ENCODE peak calls at places on chromosomes 12 and 14, in nine cellular contexts. I, S, M, W, Y, H, N, F and U are unnamed samples.

GRCh38 chr14:89186850-89187376 is 230.1 kb downstream of the FOXN3 start:
- DNase-seq in I (no peak), S (no peak), M (peak), W (peak), Y (no peak), H (no peak), N (no peak), F (no peak), U (no peak)

GRCh38 chr12:2285462-2285861 is 232.7 kb downstream of the CACNA1C start:
- DNase-seq in I (no peak), S (no peak), M (no peak), W (no peak), Y (no peak), H (no peak), N (no peak), F (no peak), U (no peak)

GRCh38 chr12:99435095-99435791 is 212.3 kb upstream of the GARIN6 start:
- DNase-seq in I (no peak), S (no peak), M (no peak), W (no peak), Y (no peak), H (no peak), N (no peak), F (no peak), U (no peak)

GRCh38 chr12:90682398-90682797 is 272.6 kb downstream of the CCER1 start:
- DNase-seq in I (no peak), S (no peak), M (peak), W (peak), Y (no peak), H (no peak), N (no peak), F (no peak), U (no peak)

GRCh38 chr14:77541905-77542304 is 43.3 kb upstream of the ISM2 start:
- DNase-seq in I (no peak), S (no peak), M (no peak), W (no peak), Y (no peak), H (no peak), N (no peak), F (no peak), U (no peak)

GRCh38 chr12:14417717-14418116 is 52.2 kb downstream of the ATF7IP start:
- DNase-seq in I (no peak), S (peak), M (peak), W (peak), Y (peak), H (no peak), N (peak), F (peak), U (no peak)

GRCh38 chr14:83342590-83342989 is 1808.9 kb upstream of the SEL1L start:
- DNase-seq in I (no peak), S (no peak), M (no peak), W (no peak), Y (no peak), H (no peak), N (no peak), F (peak), U (no peak)

GRCh38 chr14:61894452-61895077 is 132.3 kb downstream of the SNAPC1 start:
- DNase-seq in I (peak), S (peak), M (peak), W (peak), Y (no peak), H (peak), N (peak), F (peak), U (peak)

GRCh38 chr12:81797100-81797499 is 38.0 kb upstream of the PPFIA2 start:
- DNase-seq in I (no peak), S (no peak), M (peak), W (no peak), Y (no peak), H (no peak), N (no peak), F (no peak), U (no peak)

GRCh38 chr12:1546931-1547640 is 47.3 kb downstream of the FBXL14 start:
- DNase-seq in I (no peak), S (no peak), M (no peak), W (no peak), Y (no peak), H (no peak), N (no peak), F (no peak), U (no peak)

GRCh38 chr12:28781671-28782652 is 367.1 kb upstream of the FAR2 start:
- DNase-seq in I (no peak), S (no peak), M (no peak), W (no peak), Y (no peak), H (no peak), N (no peak), F (no peak), U (no peak)

GRCh38 chr12:108696111-108696995 is 35.0 kb downstream of the CORO1C start:
- DNase-seq in I (no peak), S (no peak), M (peak), W (peak), Y (peak), H (peak), N (peak), F (no peak), U (no peak)

GRCh38 chr12:104692335-104693218 is 235.8 kb downstream of the CHST11 start:
- DNase-seq in I (no peak), S (no peak), M (no peak), W (no peak), Y (no peak), H (no peak), N (no peak), F (no peak), U (no peak)

GRCh38 chr12:15522574-15523187 is 200.4 kb downstream of the PTPRO start:
- DNase-seq in I (no peak), S (no peak), M (peak), W (peak), Y (no peak), H (peak), N (no peak), F (no peak), U (no peak)

GRCh38 chr14:104792945-104793702 is 2.4 kb downstream of the AKT1 start:
- DNase-seq in I (no peak), S (no peak), M (no peak), W (no peak), Y (no peak), H (no peak), N (no peak), F (no peak), U (no peak)
- TF ChIP-seq CTCF in I (no peak), S (no peak), M (peak), W (no peak), Y (no peak), H (no peak), N (no peak), F (no peak), U (peak)

GRCh38 chr12:114167431-114167830 is 201.3 kb upstream of the RBM19 start:
- DNase-seq in I (no peak), S (no peak), M (peak), W (peak), Y (no peak), H (no peak), N (no peak), F (no peak), U (no peak)

GRCh38 chr12:114166360-114166759 is 200.2 kb upstream of the RBM19 start:
- DNase-seq in I (no peak), S (peak), M (peak), W (peak), Y (peak), H (no peak), N (peak), F (no peak), U (peak)

GRCh38 chr12:114168061-114168460 is 201.9 kb upstream of the RBM19 start:
- DNase-seq in I (no peak), S (no peak), M (no peak), W (peak), Y (no peak), H (no peak), N (no peak), F (no peak), U (no peak)

GRCh38 chr12:114164354-114164753 is 198.2 kb upstream of the RBM19 start:
- DNase-seq in I (no peak), S (no peak), M (no peak), W (no peak), Y (no peak), H (no peak), N (no peak), F (no peak), U (no peak)

GRCh38 chr12:114165921-114166320 is 199.8 kb upstream of the RBM19 start:
- DNase-seq in I (no peak), S (no peak), M (no peak), W (no peak), Y (no peak), H (no peak), N (no peak), F (no peak), U (no peak)
- TF ChIP-seq CTCF in I (no peak), S (no peak), M (no peak), W (no peak), Y (no peak), H (no peak), N (no peak), F (no peak), U (no peak)

GRCh38 chr12:3746758-3747157 is 6.2 kb downstream of the CRACR2A start:
- DNase-seq in I (no peak), S (no peak), M (no peak), W (no peak), Y (no peak), H (no peak), N (no peak), F (no peak), U (no peak)

GRCh38 chr12:3743803-3744202 is 9.1 kb downstream of the CRACR2A start:
- DNase-seq in I (no peak), S (no peak), M (no peak), W (peak), Y (no peak), H (peak), N (peak), F (peak), U (no peak)

GRCh38 chr12:3745152-3745551 is 7.8 kb downstream of the CRACR2A start:
- DNase-seq in I (no peak), S (no peak), M (no peak), W (no peak), Y (no peak), H (no peak), N (no peak), F (peak), U (no peak)

GRCh38 chr12:3741882-3742672 is 10.8 kb downstream of the CRACR2A start:
- DNase-seq in I (no peak), S (no peak), M (no peak), W (no peak), Y (no peak), H (no peak), N (no peak), F (peak), U (no peak)

DNA sequence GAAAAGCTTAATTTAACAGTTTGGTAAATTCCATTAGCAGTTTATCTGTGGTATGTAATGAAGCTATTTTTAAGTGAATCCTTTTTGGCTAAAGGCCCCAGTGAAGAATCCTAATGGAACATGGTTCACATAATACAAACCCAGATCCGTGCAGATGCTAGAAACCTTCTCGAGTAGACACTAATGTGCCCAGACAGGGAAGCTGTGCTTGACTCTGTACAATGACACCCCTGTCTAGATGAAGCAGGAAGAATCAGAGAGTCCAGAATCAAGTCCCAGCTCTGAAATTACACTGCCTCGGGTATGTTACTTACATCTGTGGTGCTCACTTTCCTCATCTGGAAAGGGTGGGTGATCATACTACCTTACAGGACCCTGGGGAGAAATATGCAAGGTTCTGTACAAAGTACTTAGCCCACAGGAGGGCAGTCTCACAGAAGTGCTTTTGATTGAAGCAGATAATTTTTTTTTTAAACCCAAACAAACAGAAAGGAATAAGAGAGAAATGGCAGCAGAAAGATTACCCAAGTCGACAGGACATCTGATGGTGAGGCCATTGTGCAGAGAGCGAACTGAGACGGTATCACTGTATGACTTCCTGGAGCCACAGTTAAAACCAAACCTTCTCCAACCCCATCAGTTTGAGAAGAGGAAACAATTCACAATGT is 8.6 kb downstream of the CRACR2A start:
- DNase-seq in I (no peak), S (no peak), M (no peak), W (no peak), Y (no peak), H (no peak), N (no peak), F (peak), U (no peak)
- TF ChIP-seq CTCF in I (no peak), S (no peak), M (no peak), W (no peak), Y (no peak), H (no peak), N (peak), F (no peak), U (no peak)

GRCh38 chr12:112170376-112170775 is 45.0 kb downstream of the TRAFD1 start:
- DNase-seq in I (no peak), S (peak), M (peak), W (no peak), Y (no peak), H (no peak), N (peak), F (no peak), U (no peak)
- TF ChIP-seq CTCF in I (no peak), S (peak), M (peak), W (peak), Y (peak), H (no peak), N (peak), F (no peak), U (peak)

DNA sequence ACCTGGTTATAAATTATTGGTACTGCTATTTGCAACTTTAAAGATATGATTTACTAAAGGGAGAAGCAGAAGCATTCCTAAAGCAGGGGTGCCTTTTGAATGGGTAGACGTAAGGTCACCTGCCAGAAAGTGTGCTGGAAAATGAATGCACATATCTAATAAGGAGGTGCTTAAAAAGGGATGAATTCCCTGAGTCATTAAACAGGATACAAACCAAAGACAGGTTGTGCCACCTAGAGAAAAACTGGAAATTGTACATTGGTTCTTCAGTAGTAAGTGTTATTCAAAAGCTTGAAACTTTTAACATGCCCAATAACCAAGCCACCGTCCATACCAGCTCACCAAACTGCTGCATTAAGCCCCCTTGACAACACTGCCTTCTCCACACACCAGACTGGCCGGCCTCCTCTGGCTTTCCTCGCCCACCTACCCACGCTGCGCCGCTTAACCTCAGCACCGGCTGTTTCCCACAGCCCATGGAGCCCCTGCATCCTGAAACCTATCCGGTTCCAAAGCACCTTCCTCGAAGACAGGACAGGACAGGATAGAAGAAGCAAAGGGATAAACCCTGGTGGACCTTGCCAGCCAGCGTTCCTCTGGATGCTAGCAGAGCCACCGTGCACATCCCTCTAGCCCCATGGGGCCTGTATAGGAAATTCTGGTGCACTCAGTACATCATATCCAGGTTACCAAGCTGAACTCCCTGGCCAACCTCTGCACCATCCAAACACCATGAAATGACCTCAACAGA is 201.5 kb upstream of the CAND1 start:
- DNase-seq in I (no peak), S (no peak), M (no peak), W (no peak), Y (no peak), H (no peak), N (no peak), F (no peak), U (no peak)
- TF ChIP-seq CTCF in I (no peak), S (no peak), M (peak), W (no peak), Y (no peak), H (no peak), N (no peak), F (no peak), U (no peak)

DNA sequence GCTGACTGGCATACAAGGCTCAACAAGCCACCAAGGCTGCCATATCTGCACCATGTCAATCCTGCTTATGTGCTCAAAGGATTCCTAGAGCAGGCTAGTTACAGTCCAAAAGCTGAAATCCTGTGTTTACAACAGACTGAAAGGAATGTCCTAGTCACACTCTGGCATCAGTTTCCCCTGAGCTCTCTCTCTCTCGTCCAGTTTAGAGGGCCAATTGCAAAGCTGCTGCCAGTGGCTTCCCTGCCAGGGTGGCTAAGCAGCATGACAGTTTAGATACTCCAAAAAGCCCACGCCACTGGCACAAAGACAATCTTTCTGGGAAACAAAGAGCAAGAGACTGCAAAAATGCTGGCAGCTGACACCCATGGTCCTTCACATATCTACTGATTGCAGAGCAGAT is 392.1 kb downstream of the RPS29 start:
- DNase-seq in I (no peak), S (no peak), M (no peak), W (no peak), Y (no peak), H (no peak), N (no peak), F (no peak), U (no peak)
- TF ChIP-seq CTCF in I (no peak), S (no peak), M (no peak), W (no peak), Y (no peak), H (no peak), N (no peak), F (no peak), U (no peak)